ENCODE peak calls at places on chromosomes 16 and 17, in four cellular contexts. One of them, this sample, is unnamed.

GRCh38 chr17:16972346-16972745 is 428 bp upstream of the TNFRSF13B start:
- DNase-seq in GM12878: no peak
- DNase-seq in A549: no peak
- DNase-seq in SK-N-SH: no peak
- DNase-seq in this sample: no peak

GRCh38 chr16:28258571-28258970 is 33.8 kb upstream of the SBK1 start:
- DNase-seq in GM12878: no peak
- DNase-seq in A549: no peak
- DNase-seq in SK-N-SH: peak
- DNase-seq in this sample: no peak

GRCh38 chr17:64357191-64357981 is 33.3 kb downstream of the PECAM1 start:
- DNase-seq in GM12878: no peak
- DNase-seq in A549: no peak
- DNase-seq in SK-N-SH: no peak
- DNase-seq in this sample: no peak

GRCh38 chr16:47965439-47965838 is 190.4 kb downstream of the ABCC12 start:
- DNase-seq in GM12878: no peak
- DNase-seq in A549: no peak
- DNase-seq in SK-N-SH: no peak
- DNase-seq in this sample: no peak

GRCh38 chr16:78648517-78648916 is 549.1 kb downstream of the WWOX start:
- DNase-seq in GM12878: no peak
- DNase-seq in A549: no peak
- DNase-seq in SK-N-SH: no peak
- DNase-seq in this sample: no peak

GRCh38 chr17:29344201-29344856 is 45.8 kb upstream of the TAOK1 start:
- DNase-seq in GM12878: no peak
- DNase-seq in A549: no peak
- DNase-seq in SK-N-SH: no peak
- DNase-seq in this sample: no peak

GRCh38 chr17:700504-701094 is 14.0 kb downstream of the VPS53 start:
- DNase-seq in GM12878: no peak
- DNase-seq in A549: peak
- DNase-seq in SK-N-SH: peak
- DNase-seq in this sample: no peak

GRCh38 chr16:67931712-67932461 is at the start of gene CTRL:
- DNase-seq in GM12878: no peak
- DNase-seq in A549: no peak
- DNase-seq in SK-N-SH: no peak
- DNase-seq in this sample: peak

GRCh38 chr17:80743181-80743771 is 198.6 kb downstream of the RPTOR start:
- DNase-seq in GM12878: no peak
- DNase-seq in A549: no peak
- DNase-seq in SK-N-SH: no peak
- DNase-seq in this sample: no peak

GRCh38 chr16:58459344-58460218 is 40.4 kb upstream of the NDRG4 start:
- DNase-seq in GM12878: no peak
- DNase-seq in A549: peak
- DNase-seq in SK-N-SH: no peak
- DNase-seq in this sample: peak

GRCh38 chr17:67431210-67432015 is 54.3 kb downstream of the PITPNC1 start:
- DNase-seq in GM12878: no peak
- DNase-seq in A549: peak
- DNase-seq in SK-N-SH: no peak
- DNase-seq in this sample: no peak

GRCh38 chr17:73494096-73494954 is 149.9 kb downstream of the SDK2 start:
- DNase-seq in GM12878: no peak
- DNase-seq in A549: no peak
- DNase-seq in SK-N-SH: peak
- DNase-seq in this sample: no peak

GRCh38 chr17:74027539-74027938 is 175.9 kb upstream of the RPL38 start:
- DNase-seq in GM12878: no peak
- DNase-seq in A549: no peak
- DNase-seq in SK-N-SH: no peak
- DNase-seq in this sample: no peak

GRCh38 chr16:56425439-56425832 is at the start of gene AMFR:
- DNase-seq in GM12878: no peak
- DNase-seq in A549: peak
- DNase-seq in SK-N-SH: peak
- DNase-seq in this sample: peak

GRCh38 chr16:66619534-66620418 is 15.3 kb downstream of the CMTM3 start:
- DNase-seq in GM12878: no peak
- DNase-seq in A549: no peak
- DNase-seq in SK-N-SH: no peak
- DNase-seq in this sample: no peak

GRCh38 chr17:68349157-68349556 is 57.9 kb downstream of the ARSG start:
- DNase-seq in GM12878: peak
- DNase-seq in A549: no peak
- DNase-seq in SK-N-SH: no peak
- DNase-seq in this sample: peak

GRCh38 chr16:24670623-24671454 is 58.6 kb upstream of the TNRC6A start:
- DNase-seq in GM12878: no peak
- DNase-seq in A549: peak
- DNase-seq in SK-N-SH: peak
- DNase-seq in this sample: no peak

GRCh38 chr17:76415786-76416185 is 31.4 kb downstream of the SPHK1 start:
- DNase-seq in GM12878: no peak
- DNase-seq in A549: no peak
- DNase-seq in SK-N-SH: no peak
- DNase-seq in this sample: no peak

GRCh38 chr17:57456622-57457021 is 200.3 kb downstream of the MSI2 start:
- DNase-seq in GM12878: no peak
- DNase-seq in A549: no peak
- DNase-seq in SK-N-SH: no peak
- DNase-seq in this sample: no peak

GRCh38 chr17:57454729-57455062 is 198.4 kb downstream of the MSI2 start:
- DNase-seq in GM12878: no peak
- DNase-seq in A549: no peak
- DNase-seq in SK-N-SH: no peak
- DNase-seq in this sample: no peak

GRCh38 chr17:57457188-57457587 is 200.9 kb downstream of the MSI2 start:
- DNase-seq in GM12878: no peak
- DNase-seq in A549: no peak
- DNase-seq in SK-N-SH: no peak
- DNase-seq in this sample: no peak

GRCh38 chr17:57453841-57454240 is 197.5 kb downstream of the MSI2 start:
- DNase-seq in GM12878: no peak
- DNase-seq in A549: no peak
- DNase-seq in SK-N-SH: no peak
- DNase-seq in this sample: no peak

DNA sequence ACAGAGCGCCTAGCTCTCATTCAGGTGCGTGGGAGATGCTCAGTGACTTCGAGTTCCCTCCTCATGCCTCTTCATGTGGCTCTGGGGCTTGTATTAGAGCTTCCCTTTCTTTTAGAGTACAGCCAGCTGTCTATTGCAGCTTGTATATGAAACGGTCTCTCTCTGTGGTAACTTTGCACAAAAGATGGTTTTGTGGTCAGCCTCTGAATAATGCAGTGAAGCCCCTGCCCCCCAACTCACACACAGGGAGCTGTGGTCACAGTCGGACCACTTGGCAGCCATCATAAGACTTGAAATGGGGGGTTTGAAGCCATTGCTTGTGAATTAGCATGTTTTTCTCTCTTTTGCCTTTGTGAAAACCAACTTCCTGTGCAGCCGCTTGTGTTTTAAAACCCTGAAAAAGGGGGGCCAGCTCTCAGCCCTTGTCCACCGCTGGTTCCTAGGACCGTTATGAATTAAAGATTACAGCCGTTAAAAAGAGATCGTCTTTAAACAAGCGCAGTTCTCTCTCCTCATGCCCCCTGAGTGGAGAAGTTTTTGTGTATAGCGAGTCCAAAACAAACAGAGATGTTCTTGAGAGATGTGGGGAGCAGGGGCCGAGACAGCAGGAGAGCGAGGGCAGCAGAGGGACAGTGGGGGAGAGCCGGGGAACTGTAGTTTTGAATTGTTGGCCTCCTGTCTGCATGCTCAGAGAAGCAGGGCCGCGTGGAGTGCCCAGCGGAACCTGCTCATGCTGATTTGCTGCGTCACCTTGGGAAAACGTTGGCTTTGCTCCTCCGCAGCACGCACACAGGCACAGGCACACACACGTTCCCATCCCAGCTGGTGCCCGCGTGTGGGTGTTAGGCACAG is 199.0 kb downstream of the MSI2 start:
- DNase-seq in GM12878: peak
- DNase-seq in A549: no peak
- DNase-seq in SK-N-SH: no peak
- DNase-seq in this sample: no peak
- TF ChIP-seq PBX3 in GM12878: peak
- TF ChIP-seq PBX3 in A549: no peak
- TF ChIP-seq PBX3 in SK-N-SH: no peak
- TF ChIP-seq PBX3 in this sample: no peak

GRCh38 chr17:77454560-77455095 is 313.9 kb downstream of the SEC14L1 start:
- DNase-seq in GM12878: no peak
- DNase-seq in A549: no peak
- DNase-seq in SK-N-SH: no peak
- DNase-seq in this sample: peak
- TF ChIP-seq PBX3 in GM12878: no peak
- TF ChIP-seq PBX3 in A549: no peak
- TF ChIP-seq PBX3 in SK-N-SH: no peak
- TF ChIP-seq PBX3 in this sample: no peak

GRCh38 chr16:87278191-87279093 is 38.8 kb downstream of the C16orf95 start:
- DNase-seq in GM12878: no peak
- DNase-seq in A549: peak
- DNase-seq in SK-N-SH: peak
- DNase-seq in this sample: peak
- TF ChIP-seq PBX3 in GM12878: no peak
- TF ChIP-seq PBX3 in A549: no peak
- TF ChIP-seq PBX3 in SK-N-SH: no peak
- TF ChIP-seq PBX3 in this sample: no peak

DNA sequence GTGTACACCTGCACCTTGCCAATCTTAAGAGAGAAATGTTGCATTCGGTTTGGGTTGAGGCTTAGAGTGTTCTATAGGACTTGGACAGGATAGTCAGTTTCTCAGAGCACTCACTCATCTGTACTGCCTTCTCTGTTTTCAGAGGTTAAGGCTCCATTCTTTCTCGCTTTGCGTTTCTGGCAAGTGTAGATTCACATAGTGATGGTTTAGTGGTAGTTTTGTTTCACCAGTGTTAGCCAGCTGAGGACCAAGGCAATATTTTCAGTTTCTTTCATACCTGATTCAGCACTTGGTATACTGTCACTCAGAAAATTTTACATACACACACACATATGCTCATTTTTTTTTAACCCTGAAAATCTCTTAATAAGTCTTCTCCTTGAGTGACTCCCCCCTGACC is 1.3 kb downstream of the ATXN1L start:
- DNase-seq in GM12878: no peak
- DNase-seq in A549: no peak
- DNase-seq in SK-N-SH: no peak
- DNase-seq in this sample: no peak
- TF ChIP-seq PBX3 in GM12878: no peak
- TF ChIP-seq PBX3 in A549: no peak
- TF ChIP-seq PBX3 in SK-N-SH: no peak
- TF ChIP-seq PBX3 in this sample: no peak

GRCh38 chr17:8930664-8931063 is 34.8 kb downstream of the PIK3R5 start:
- DNase-seq in GM12878: no peak
- DNase-seq in A549: no peak
- DNase-seq in SK-N-SH: no peak
- DNase-seq in this sample: no peak

GRCh38 chr17:8939496-8940334 is 25.8 kb downstream of the PIK3R5 start:
- DNase-seq in GM12878: peak
- DNase-seq in A549: no peak
- DNase-seq in SK-N-SH: no peak
- DNase-seq in this sample: no peak

GRCh38 chr17:8940866-8941471 is 24.5 kb downstream of the PIK3R5 start:
- DNase-seq in GM12878: no peak
- DNase-seq in A549: no peak
- DNase-seq in SK-N-SH: no peak
- DNase-seq in this sample: no peak

GRCh38 chr17:8935194-8935593 is 30.3 kb downstream of the PIK3R5 start:
- DNase-seq in GM12878: no peak
- DNase-seq in A549: no peak
- DNase-seq in SK-N-SH: no peak
- DNase-seq in this sample: no peak
- TF ChIP-seq PBX3 in GM12878: no peak
- TF ChIP-seq PBX3 in A549: no peak
- TF ChIP-seq PBX3 in SK-N-SH: no peak
- TF ChIP-seq PBX3 in this sample: no peak